ENCODE peak calls at places on chromosome 10, in five cellular contexts. C is left ventricle myocardium inferior, V is PC-9, S is kidney, J is OCI-LY7. R is an unnamed sample.
A peak's percentile ranks its signal among the peaks of the same experiment; 100 is the strongest.

GRCh38 chr10:87991946-87992345 is 128.5 kb downstream of the PTEN start:
- DNase-seq in V (no peak), S (no peak), J (no peak), C (no peak), R (no peak)

GRCh38 chr10:6218692-6219493 is 16.2 kb downstream of the PFKFB3 start:
- DNase-seq in C (no peak), S (peak; percentile 63), V (no peak), J (no peak), R (no peak)

GRCh38 chr10:71639412-71639719 is 80.2 kb downstream of the C10orf105 start:
- DNase-seq in S (no peak), C (no peak), J (no peak), V (no peak), R (no peak)

GRCh38 chr10:50275650-50276235 is 24.4 kb upstream of the ASAH2 start:
- DNase-seq in S (no peak), V (peak; percentile 31), J (peak; percentile 49), C (peak; percentile 20), R (no peak)

GRCh38 chr10:85919358-85920022 is 447.1 kb downstream of the GRID1 start:
- DNase-seq in V (no peak), S (no peak), C (no peak), J (no peak), R (no peak)

GRCh38 chr10:28744021-28744420 is 66.7 kb downstream of the BAMBI start:
- DNase-seq in S (no peak), J (no peak), V (no peak), C (no peak), R (no peak)

GRCh38 chr10:30075487-30075886 is 16.1 kb upstream of the JCAD start:
- DNase-seq in S (no peak), C (no peak), J (no peak), V (no peak), R (no peak)

GRCh38 chr10:10626734-10627133 is 390.9 kb upstream of the CELF2 start:
- DNase-seq in J (no peak), V (no peak), S (no peak), C (no peak), R (no peak)

GRCh38 chr10:128629111-128630096 is 503.2 kb upstream of the MKI67 start:
- DNase-seq in S (no peak), J (no peak), C (no peak), V (no peak), R (no peak)

GRCh38 chr10:87868277-87868676 is 4.9 kb downstream of the PTEN start:
- DNase-seq in C (no peak), V (no peak), S (no peak), J (no peak), R (no peak)

GRCh38 chr10:22219308-22219707 is 1.5 kb upstream of the EBLN1 start:
- DNase-seq in C (no peak), J (no peak), S (no peak), V (no peak), R (no peak)

GRCh38 chr10:85400981-85401695 is 965.5 kb downstream of the GRID1 start:
- DNase-seq in V (no peak), J (no peak), S (no peak), C (no peak), R (no peak)

GRCh38 chr10:5970066-5970465 is 7.3 kb downstream of the IL15RA start:
- DNase-seq in V (no peak), C (no peak), S (no peak), J (no peak), R (no peak)

GRCh38 chr10:63206997-63207952 is 74.1 kb downstream of the NRBF2 start:
- DNase-seq in V (no peak), J (peak; percentile 10), C (no peak), S (no peak), R (no peak)

GRCh38 chr10:100356067-100357017 is 9.3 kb downstream of the SCD start:
- DNase-seq in S (no peak), C (no peak), J (no peak), V (no peak), R (no peak)

GRCh38 chr10:62990126-62990525 is 143.0 kb upstream of the NRBF2 start:
- DNase-seq in C (no peak), J (no peak), S (no peak), V (no peak), R (no peak)

GRCh38 chr10:21517983-21518628 is 7.4 kb downstream of the SKIDA1 start:
- DNase-seq in V (peak; percentile 57), S (no peak), J (no peak), C (no peak), R (peak; percentile 83)

GRCh38 chr10:58175990-58176910 is 91.4 kb downstream of the IPMK start:
- DNase-seq in J (no peak), C (no peak), S (no peak), V (no peak), R (no peak)

GRCh38 chr10:58174831-58175230 is 92.9 kb downstream of the IPMK start:
- DNase-seq in J (no peak), C (no peak), V (no peak), S (no peak), R (no peak)

GRCh38 chr10:58178811-58179210 is 88.9 kb downstream of the IPMK start:
- DNase-seq in J (no peak), V (no peak), S (no peak), C (no peak), R (no peak)

GRCh38 chr10:58179238-58179637 is 88.5 kb downstream of the IPMK start:
- DNase-seq in S (no peak), C (no peak), J (no peak), V (no peak), R (no peak)

DNA sequence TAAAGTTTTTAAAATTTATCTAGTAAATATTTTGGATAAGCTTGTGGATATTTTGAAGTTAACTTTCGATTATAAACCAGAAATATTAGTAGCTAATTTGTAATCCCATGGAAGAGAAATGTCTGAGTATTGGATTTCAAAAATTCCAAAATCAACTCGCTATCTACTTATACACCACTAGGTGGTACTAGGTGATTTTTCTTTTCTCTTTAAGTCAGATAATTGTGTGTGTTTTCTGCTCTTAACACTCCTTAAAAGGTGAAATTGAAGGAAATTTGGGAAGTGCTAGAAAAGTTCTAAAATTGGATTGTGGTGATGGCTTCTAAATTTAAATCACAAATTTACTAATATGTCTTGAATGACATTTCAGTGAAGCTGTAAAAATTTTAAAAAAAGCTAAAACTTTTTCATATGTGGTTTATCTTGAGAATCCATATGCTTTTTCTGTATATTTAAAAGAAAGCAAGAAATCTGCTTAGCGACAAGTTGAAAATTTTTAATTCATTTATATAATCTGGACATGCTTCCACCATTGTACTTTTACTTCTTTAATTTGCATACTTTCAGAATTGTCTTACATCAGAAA is 90.2 kb downstream of the IPMK start:
- DNase-seq in C (no peak), V (no peak), J (peak; percentile 35), S (no peak), R (no peak)
- TF ChIP-seq CTCF in C (peak; percentile 75), V (peak; percentile 91), J (peak; percentile 92), S (peak; percentile 52), R (peak; percentile 57)

GRCh38 chr10:121668336-121669009 is 70.2 kb upstream of the FGFR2 start:
- DNase-seq in S (peak; percentile 78), V (no peak), J (no peak), C (peak; percentile 43), R (no peak)

GRCh38 chr10:121667948-121668335 is 69.7 kb upstream of the FGFR2 start:
- DNase-seq in C (no peak), S (no peak), V (no peak), J (no peak), R (no peak)

GRCh38 chr10:121664671-121665070 is 66.4 kb upstream of the FGFR2 start:
- DNase-seq in C (no peak), S (no peak), V (no peak), J (no peak), R (no peak)

GRCh38 chr10:121662945-121663917 is 65.0 kb upstream of the FGFR2 start:
- DNase-seq in V (no peak), S (no peak), J (peak; percentile 1), C (no peak), R (no peak)

GRCh38 chr10:121665809-121666208 is 67.6 kb upstream of the FGFR2 start:
- DNase-seq in S (no peak), V (no peak), C (no peak), J (no peak), R (no peak)
- H3K4me1 ChIP-seq in S (peaks cover 6% of the 10 kb centered on the region), V (no peaks in the 10 kb centered on the region), C (peaks cover 18% of the 10 kb centered on the region), J (no peaks in the 10 kb centered on the region), R (peaks cover 23% of the 10 kb centered on the region)

GRCh38 chr10:102540023-102540422 is 36.3 kb downstream of the SUFU start:
- DNase-seq in J (peak; percentile 26), S (no peak), V (no peak), C (no peak), R (no peak)
- TF ChIP-seq CTCF in J (peak; percentile 74), S (peak; percentile 18), V (peak; percentile 45), C (peak; percentile 41), R (no peak)

GRCh38 chr10:35336921-35337741 is 822 bp downstream of the CCNY start:
- DNase-seq in V (no peak), S (peak; percentile 85), C (peak; percentile 40), J (peak; percentile 31), R (no peak)
- H3K4me1 ChIP-seq in V (peaks cover 33% of the 10 kb centered on the region), S (peaks cover 9% of the 10 kb centered on the region), C (peaks cover 93% of the 10 kb centered on the region), J (peaks cover 48% of the 10 kb centered on the region), R (peaks cover 79% of the 10 kb centered on the region)

GRCh38 chr10:61903184-61903990 is 1.9 kb downstream of the ARID5B start:
- DNase-seq in C (peak; percentile 48), V (peak; percentile 51), J (peak; percentile 77), S (peak; percentile 90), R (no peak)
- TF ChIP-seq CTCF in C (peak; percentile 45), V (no peak), J (peak; percentile 59), S (no peak), R (no peak)

DNA sequence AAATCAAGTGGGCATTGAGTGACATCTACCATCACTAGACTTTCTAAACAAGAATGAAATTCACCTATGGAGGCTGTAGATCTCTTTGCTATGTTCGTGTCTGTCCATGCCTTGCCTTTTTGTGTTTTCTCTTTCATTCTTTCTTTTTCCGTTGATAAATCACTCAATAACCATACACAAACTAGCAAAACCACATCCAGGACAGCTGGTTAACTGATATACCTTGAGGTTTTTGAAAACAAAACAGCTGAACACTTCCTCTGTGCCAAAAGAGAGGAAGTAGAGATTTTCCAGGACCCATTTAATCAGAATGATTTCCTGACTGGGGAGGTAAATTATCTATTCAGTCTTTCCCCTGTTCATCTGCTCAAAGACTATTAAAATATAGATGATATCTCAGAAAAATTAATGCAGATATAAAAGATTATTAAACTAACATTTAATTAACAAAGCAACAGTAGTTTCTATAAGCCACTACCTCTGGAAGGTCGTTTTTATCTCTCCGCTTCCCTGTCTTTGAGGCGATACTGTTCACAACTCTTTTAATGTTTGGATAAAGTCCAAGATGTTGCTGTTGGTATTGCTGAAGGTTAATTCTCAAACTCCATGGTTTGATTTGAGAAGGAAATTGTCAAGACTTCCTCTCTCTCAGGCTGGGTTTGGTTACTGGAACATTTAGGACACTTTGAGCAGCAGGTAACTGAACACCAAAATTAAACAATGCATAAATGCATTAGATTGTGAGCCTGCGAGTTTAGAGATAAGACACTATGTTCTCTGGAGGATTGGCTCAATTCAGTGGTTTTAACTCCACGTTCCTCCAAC is 24.4 kb upstream of the C10orf67 start:
- DNase-seq in J (peak; percentile 87), C (no peak), S (no peak), V (no peak), R (no peak)
- H3K4me1 ChIP-seq in J (peaks cover 38% of the 10 kb centered on the region), C (peaks cover 26% of the 10 kb centered on the region), S (peaks cover 13% of the 10 kb centered on the region), V (no peaks in the 10 kb centered on the region), R (no peaks in the 10 kb centered on the region)

DNA sequence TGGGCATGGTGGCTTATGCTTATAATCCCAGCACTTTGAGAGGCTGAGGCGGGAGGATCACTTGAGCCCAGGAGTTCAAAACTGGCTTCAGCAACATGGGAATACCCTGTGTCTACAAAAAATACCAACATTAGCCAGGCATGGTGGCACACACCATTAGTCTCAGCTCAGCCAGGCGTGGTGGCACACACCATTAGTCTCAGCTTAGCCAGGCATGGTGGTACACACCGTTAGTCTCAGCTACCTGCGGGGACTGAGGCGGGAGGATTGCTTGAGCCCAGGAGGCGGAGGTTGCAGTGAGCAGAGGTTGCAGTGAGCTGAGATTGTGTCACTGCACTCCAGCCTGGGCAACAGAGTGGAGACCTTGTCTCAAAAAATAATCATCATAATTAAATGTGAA is 9.0 kb downstream of the LRRC27 start:
- DNase-seq in V (no peak), C (no peak), S (no peak), J (peak; percentile 70), R (no peak)
- TF ChIP-seq CTCF in V (no peak), C (no peak), S (no peak), J (no peak), R (no peak)